ENCODE peak calls at places on chromosomes 13 and 19, in nine cellular contexts. B is GM12865; H is OCI-LY7; G is CD4-positive, alpha-beta T cell; Q is CD8-positive, alpha-beta T cell; E is AG10803; D is PC-3; A is cardiac fibroblast; M is astrocyte of the spinal cord. Z is an unnamed sample.

GRCh38 chr13:109331898-109332297 is 454.5 kb downstream of the IRS2 start:
- DNase-seq in D (peak; percentile 42), Q (no peak), G (no peak), H (no peak), E (peak; percentile 82), A (peak; percentile 85), M (peak; percentile 87), B (no peak), Z (no peak)

GRCh38 chr19:40508739-40509260 is 42.0 kb downstream of the SPTBN4 start:
- DNase-seq in D (no peak), M (no peak), E (no peak), H (no peak), Q (no peak), B (no peak), G (no peak), A (no peak), Z (no peak)

GRCh38 chr13:97121894-97122293 is 100.2 kb upstream of the MBNL2 start:
- DNase-seq in A (peak; percentile 35), M (peak; percentile 20), D (peak; percentile 53), B (no peak), E (no peak), Q (no peak), G (no peak), H (no peak), Z (no peak)

GRCh38 chr13:44068169-44068568 is 188.5 kb downstream of the LACC1 start:
- DNase-seq in G (no peak), M (peak; percentile 71), H (no peak), A (peak; percentile 21), B (no peak), Q (no peak), E (no peak), D (peak; percentile 57), Z (no peak)

GRCh38 chr13:39603424-39603947 is 493 bp upstream of the LHFPL6 start:
- DNase-seq in H (no peak), B (peak; percentile 3), M (peak; percentile 38), G (no peak), Q (no peak), A (peak; percentile 30), E (peak; percentile 29), D (peak; percentile 16), Z (no peak)

GRCh38 chr13:74761794-74762193 is 627.6 kb upstream of the KLF12 start:
- DNase-seq in G (no peak), M (peak; percentile 83), B (no peak), D (no peak), Q (no peak), H (no peak), E (peak; percentile 96), A (peak; percentile 84), Z (no peak)

GRCh38 chr13:79353698-79354097 is 52.4 kb downstream of the RBM26 start:
- DNase-seq in B (no peak), Q (no peak), E (no peak), D (no peak), G (no peak), A (peak; percentile 4), H (no peak), M (no peak), Z (no peak)

GRCh38 chr19:44212865-44213346 is 574 bp downstream of the ZNF227 start:
- DNase-seq in M (peak; percentile 42), Q (no peak), G (no peak), A (peak; percentile 31), E (peak; percentile 13), D (peak; percentile 2), H (no peak), B (peak; percentile 13), Z (no peak)

DNA sequence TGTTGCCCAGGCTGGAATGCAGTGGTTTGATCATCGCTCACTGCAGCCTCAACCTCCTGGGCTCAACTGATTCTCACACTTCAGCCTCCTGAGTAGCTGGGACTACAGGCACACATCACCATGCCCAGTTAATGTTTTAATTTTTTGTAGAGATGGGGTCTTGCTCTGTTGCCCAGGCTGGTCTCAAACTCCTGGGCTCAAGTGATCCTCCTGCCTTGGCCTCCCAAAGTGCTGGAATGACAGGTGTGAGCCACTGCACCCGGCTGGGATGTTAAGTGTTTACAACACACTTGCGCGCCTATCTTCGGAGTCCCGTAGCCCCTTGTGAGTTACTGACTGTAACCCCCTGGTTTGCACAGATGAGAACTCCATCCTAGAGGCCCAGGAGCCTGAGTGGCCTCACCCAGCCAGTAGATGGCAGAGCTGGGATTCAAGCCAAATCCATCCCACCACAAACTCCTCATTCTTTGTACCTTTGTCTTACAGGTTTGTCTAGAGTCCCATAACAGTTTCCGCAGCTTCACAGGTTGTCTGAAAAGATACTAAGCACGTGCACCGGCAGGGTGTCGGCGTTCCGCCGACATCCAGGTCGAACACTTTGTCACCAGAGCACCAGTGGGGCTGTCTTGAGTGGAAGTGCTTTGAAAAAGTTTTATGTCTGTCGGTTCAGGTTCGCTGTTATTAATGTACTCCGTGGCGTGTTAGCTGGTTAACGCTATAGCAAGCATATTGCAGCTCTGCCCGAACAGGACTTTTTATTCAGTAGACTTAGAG is 14.7 kb downstream of the MAG start:
- DNase-seq in B (peak; percentile 50), Q (no peak), A (no peak), E (no peak), M (no peak), D (peak; percentile 50), H (peak; percentile 75), G (no peak), Z (no peak)
- TF ChIP-seq CTCF in B (peak; percentile 54), Q (no peak), A (no peak), E (no peak), M (peak; percentile 26), D (peak; percentile 43), H (peak; percentile 85), G (no peak), Z (no peak)

GRCh38 chr19:31232220-31232619 is 117.0 kb downstream of the TSHZ3 start:
- DNase-seq in D (no peak), M (peak; percentile 53), B (no peak), Q (no peak), A (no peak), G (no peak), E (peak; percentile 48), H (no peak), Z (no peak)
- TF ChIP-seq CTCF in D (no peak), M (no peak), B (no peak), Q (no peak), A (no peak), G (no peak), E (no peak), H (no peak), Z (no peak)

DNA sequence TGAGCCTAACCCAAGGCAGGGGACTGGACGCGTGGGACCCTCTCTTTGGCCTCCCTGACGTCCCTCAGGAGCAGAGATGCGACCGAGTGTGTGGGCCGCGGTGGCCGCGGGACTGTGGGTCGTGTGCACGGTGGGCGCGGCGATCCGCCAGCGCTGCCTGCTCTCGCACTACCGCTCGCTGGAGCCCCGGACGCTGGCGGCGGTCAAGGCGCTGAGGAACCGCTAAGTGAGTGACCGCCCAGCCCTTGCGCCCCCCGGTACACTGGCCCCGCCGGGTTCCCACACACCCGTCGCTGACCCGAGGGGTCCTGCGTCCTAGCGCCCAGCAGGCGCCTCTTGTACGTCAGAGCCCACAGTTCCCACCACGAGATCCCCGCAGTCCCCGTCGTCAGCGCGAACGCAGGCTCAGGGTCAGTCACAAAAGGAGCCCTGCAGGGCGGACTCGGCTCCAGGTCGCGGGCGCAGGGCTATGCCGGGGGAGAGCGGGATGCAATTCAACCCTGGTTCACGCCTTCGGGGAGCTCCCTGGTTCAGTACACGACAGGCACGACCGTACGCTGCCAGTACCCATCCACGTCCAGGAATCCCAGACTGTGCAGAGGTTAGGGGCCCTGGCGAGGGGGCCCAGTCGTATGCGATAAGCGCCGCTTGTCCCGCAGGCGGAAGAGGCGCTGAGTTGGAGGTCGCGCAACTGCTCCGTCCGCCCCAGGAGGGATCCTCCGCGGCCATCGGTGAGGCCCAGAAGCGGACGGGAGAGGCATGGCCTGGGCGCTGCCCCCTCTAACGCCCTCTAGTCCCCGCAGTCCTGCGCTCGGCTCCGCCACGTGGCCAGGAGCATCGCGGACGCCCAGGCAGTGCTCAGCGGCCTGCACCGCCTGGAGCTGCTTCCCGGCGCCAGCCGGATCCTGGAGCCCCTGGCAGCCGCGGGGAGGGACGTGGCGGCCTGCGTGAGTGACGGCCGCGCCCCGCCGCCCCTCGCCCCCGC is 3.6 kb upstream of the IFNL2 start:
- DNase-seq in H (no peak), A (peak; percentile 8), G (no peak), B (no peak), D (no peak), E (no peak), Q (no peak), M (no peak), Z (no peak)
- TF ChIP-seq CTCF in H (no peak), A (no peak), G (no peak), B (no peak), D (no peak), E (no peak), Q (no peak), M (no peak), Z (no peak)

DNA sequence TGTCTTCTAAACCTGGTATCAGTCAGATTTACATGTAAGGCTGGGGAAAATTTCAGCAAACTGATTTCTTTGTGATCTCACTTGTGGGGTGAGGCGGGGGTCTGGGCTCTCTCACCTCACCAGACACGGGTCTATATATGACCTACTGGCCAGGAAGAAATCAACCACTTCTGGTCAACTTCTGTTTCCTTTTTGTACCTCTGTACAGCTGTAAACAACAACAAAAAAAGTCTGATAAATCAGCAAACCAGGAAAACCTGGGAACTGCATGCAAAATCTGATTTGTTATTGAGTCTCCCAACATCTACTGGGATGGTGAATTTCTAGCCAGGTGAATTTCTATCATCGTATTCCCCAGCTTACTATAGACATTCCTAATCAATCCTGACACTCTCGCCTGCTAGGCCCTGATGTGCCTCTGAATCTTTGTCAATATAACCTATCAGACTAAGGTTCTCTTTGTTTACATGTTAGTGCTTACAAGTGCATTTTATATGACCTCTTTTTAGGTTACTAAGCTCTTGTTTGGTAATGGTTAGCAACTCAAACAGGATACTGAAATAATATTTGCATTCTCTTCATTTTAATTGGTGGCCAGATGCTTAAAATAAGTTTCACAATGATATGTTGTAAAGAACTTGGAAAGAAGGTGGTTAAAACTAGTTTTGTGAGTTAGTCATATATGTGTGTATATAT is 77.7 kb downstream of the LRRC63 start:
- DNase-seq in G (no peak), E (peak; percentile 46), H (no peak), Q (no peak), A (no peak), B (peak; percentile 10), D (peak; percentile 2), M (no peak), Z (no peak)
- TF ChIP-seq CTCF in G (peak; percentile 40), E (no peak), H (peak; percentile 58), Q (peak; percentile 17), A (no peak), B (no peak), D (no peak), M (no peak), Z (no peak)

GRCh38 chr19:3977242-3978143 is 6.6 kb upstream of the DAPK3 start:
- DNase-seq in H (no peak), Q (no peak), D (no peak), B (no peak), G (no peak), M (no peak), E (no peak), A (no peak), Z (no peak)
- TF ChIP-seq CTCF in H (no peak), Q (no peak), D (no peak), B (peak; percentile 10), G (no peak), M (peak; percentile 29), E (no peak), A (peak; percentile 23), Z (no peak)